ENCODE peak calls at places on chromosomes 6 and 20, in nine cellular contexts. One of them, this sample, is unnamed.

GRCh38 chr6:20312581-20312980 is 89.1 kb upstream of the E2F3 start:
- DNase-seq in activated CD8-positive, alpha-beta memory T cell treated with anti-CD3 and anti-CD28 coated beads for 1 hour: no peak
- DNase-seq in activated naive CD8-positive, alpha-beta T cell treated with anti-CD3 and anti-CD28 coated beads, Interleukin-2, amount 50 U/mL, for 24 hours: no peak
- DNase-seq in left ventricle myocardium superior: no peak
- DNase-seq in ELF-1: no peak
- DNase-seq in psoas muscle: no peak
- DNase-seq in amygdala: no peak
- DNase-seq in GM23338: no peak
- DNase-seq in sciatic nerve: no peak
- DNase-seq in this sample: no peak

GRCh38 chr6:89145962-89146747 is at the start of gene PM20D2:
- DNase-seq in sciatic nerve: peak; percentile 76
- DNase-seq in psoas muscle: peak; percentile 84
- DNase-seq in amygdala: peak; percentile 27
- DNase-seq in ELF-1: peak; percentile 81
- DNase-seq in activated naive CD8-positive, alpha-beta T cell treated with anti-CD3 and anti-CD28 coated beads, Interleukin-2, amount 50 U/mL, for 24 hours: peak; percentile 82
- DNase-seq in activated CD8-positive, alpha-beta memory T cell treated with anti-CD3 and anti-CD28 coated beads for 1 hour: peak; percentile 11
- DNase-seq in GM23338: peak; percentile 72
- DNase-seq in left ventricle myocardium superior: peak; percentile 81
- DNase-seq in this sample: peak; percentile 46

GRCh38 chr6:157022022-157022740 is 245.0 kb downstream of the ARID1B start:
- DNase-seq in activated naive CD8-positive, alpha-beta T cell treated with anti-CD3 and anti-CD28 coated beads, Interleukin-2, amount 50 U/mL, for 24 hours: peak; percentile 85
- DNase-seq in left ventricle myocardium superior: peak; percentile 94
- DNase-seq in psoas muscle: peak; percentile 94
- DNase-seq in sciatic nerve: peak; percentile 92
- DNase-seq in activated CD8-positive, alpha-beta memory T cell treated with anti-CD3 and anti-CD28 coated beads for 1 hour: peak; percentile 55
- DNase-seq in GM23338: peak; percentile 88
- DNase-seq in ELF-1: peak; percentile 71
- DNase-seq in amygdala: peak; percentile 86
- DNase-seq in this sample: peak; percentile 95

GRCh38 chr20:32792316-32792715 is 27.4 kb upstream of the MAPRE1 start:
- DNase-seq in amygdala: peak; percentile 8
- DNase-seq in left ventricle myocardium superior: no peak
- DNase-seq in GM23338: peak; percentile 56
- DNase-seq in ELF-1: no peak
- DNase-seq in activated CD8-positive, alpha-beta memory T cell treated with anti-CD3 and anti-CD28 coated beads for 1 hour: no peak
- DNase-seq in activated naive CD8-positive, alpha-beta T cell treated with anti-CD3 and anti-CD28 coated beads, Interleukin-2, amount 50 U/mL, for 24 hours: peak; percentile 47
- DNase-seq in sciatic nerve: no peak
- DNase-seq in psoas muscle: peak; percentile 42
- DNase-seq in this sample: peak; percentile 28

GRCh38 chr6:89736887-89737286 is 82.7 kb downstream of the MDN1 start:
- DNase-seq in psoas muscle: no peak
- DNase-seq in amygdala: no peak
- DNase-seq in ELF-1: no peak
- DNase-seq in activated naive CD8-positive, alpha-beta T cell treated with anti-CD3 and anti-CD28 coated beads, Interleukin-2, amount 50 U/mL, for 24 hours: no peak
- DNase-seq in left ventricle myocardium superior: no peak
- DNase-seq in sciatic nerve: no peak
- DNase-seq in activated CD8-positive, alpha-beta memory T cell treated with anti-CD3 and anti-CD28 coated beads for 1 hour: no peak
- DNase-seq in GM23338: no peak
- DNase-seq in this sample: no peak

GRCh38 chr6:44084231-44085014 is 42.8 kb downstream of the MRPL14 start:
- DNase-seq in psoas muscle: peak; percentile 80
- DNase-seq in left ventricle myocardium superior: no peak
- DNase-seq in GM23338: no peak
- DNase-seq in sciatic nerve: no peak
- DNase-seq in amygdala: no peak
- DNase-seq in activated naive CD8-positive, alpha-beta T cell treated with anti-CD3 and anti-CD28 coated beads, Interleukin-2, amount 50 U/mL, for 24 hours: no peak
- DNase-seq in activated CD8-positive, alpha-beta memory T cell treated with anti-CD3 and anti-CD28 coated beads for 1 hour: no peak
- DNase-seq in ELF-1: peak; percentile 30
- DNase-seq in this sample: peak; percentile 67

GRCh38 chr6:169292340-169293124 is 38.9 kb upstream of the THBS2 start:
- DNase-seq in amygdala: no peak
- DNase-seq in activated CD8-positive, alpha-beta memory T cell treated with anti-CD3 and anti-CD28 coated beads for 1 hour: no peak
- DNase-seq in GM23338: no peak
- DNase-seq in psoas muscle: peak; percentile 68
- DNase-seq in left ventricle myocardium superior: peak; percentile 45
- DNase-seq in ELF-1: no peak
- DNase-seq in activated naive CD8-positive, alpha-beta T cell treated with anti-CD3 and anti-CD28 coated beads, Interleukin-2, amount 50 U/mL, for 24 hours: no peak
- DNase-seq in sciatic nerve: peak; percentile 72
- DNase-seq in this sample: peak; percentile 97

GRCh38 chr6:27213544-27214125 is 33.9 kb upstream of the PRSS16 start:
- DNase-seq in GM23338: peak; percentile 72
- DNase-seq in amygdala: no peak
- DNase-seq in activated CD8-positive, alpha-beta memory T cell treated with anti-CD3 and anti-CD28 coated beads for 1 hour: no peak
- DNase-seq in ELF-1: peak; percentile 94
- DNase-seq in psoas muscle: no peak
- DNase-seq in activated naive CD8-positive, alpha-beta T cell treated with anti-CD3 and anti-CD28 coated beads, Interleukin-2, amount 50 U/mL, for 24 hours: no peak
- DNase-seq in sciatic nerve: no peak
- DNase-seq in left ventricle myocardium superior: no peak
- DNase-seq in this sample: peak; percentile 23

GRCh38 chr6:137926207-137926731 is 59.2 kb downstream of the TNFAIP3 start:
- DNase-seq in left ventricle myocardium superior: no peak
- DNase-seq in sciatic nerve: no peak
- DNase-seq in amygdala: no peak
- DNase-seq in psoas muscle: peak; percentile 61
- DNase-seq in activated naive CD8-positive, alpha-beta T cell treated with anti-CD3 and anti-CD28 coated beads, Interleukin-2, amount 50 U/mL, for 24 hours: peak; percentile 62
- DNase-seq in activated CD8-positive, alpha-beta memory T cell treated with anti-CD3 and anti-CD28 coated beads for 1 hour: no peak
- DNase-seq in ELF-1: peak; percentile 70
- DNase-seq in GM23338: peak; percentile 87
- DNase-seq in this sample: peak; percentile 98

GRCh38 chr6:39496951-39497350 is 174.4 kb upstream of the KCNK16 start:
- DNase-seq in amygdala: no peak
- DNase-seq in psoas muscle: no peak
- DNase-seq in ELF-1: no peak
- DNase-seq in activated naive CD8-positive, alpha-beta T cell treated with anti-CD3 and anti-CD28 coated beads, Interleukin-2, amount 50 U/mL, for 24 hours: no peak
- DNase-seq in sciatic nerve: peak; percentile 64
- DNase-seq in activated CD8-positive, alpha-beta memory T cell treated with anti-CD3 and anti-CD28 coated beads for 1 hour: no peak
- DNase-seq in GM23338: no peak
- DNase-seq in left ventricle myocardium superior: peak; percentile 65
- DNase-seq in this sample: peak; percentile 72

GRCh38 chr20:1832634-1833033 is 62.6 kb upstream of the SIRPA start:
- DNase-seq in amygdala: no peak
- DNase-seq in activated naive CD8-positive, alpha-beta T cell treated with anti-CD3 and anti-CD28 coated beads, Interleukin-2, amount 50 U/mL, for 24 hours: no peak
- DNase-seq in left ventricle myocardium superior: no peak
- DNase-seq in ELF-1: peak; percentile 70
- DNase-seq in GM23338: no peak
- DNase-seq in psoas muscle: no peak
- DNase-seq in activated CD8-positive, alpha-beta memory T cell treated with anti-CD3 and anti-CD28 coated beads for 1 hour: no peak
- DNase-seq in sciatic nerve: no peak
- DNase-seq in this sample: peak; percentile 51

GRCh38 chr6:46925563-46926253 is 4.0 kb upstream of the ADGRF5 start:
- DNase-seq in psoas muscle: no peak
- DNase-seq in activated CD8-positive, alpha-beta memory T cell treated with anti-CD3 and anti-CD28 coated beads for 1 hour: no peak
- DNase-seq in ELF-1: no peak
- DNase-seq in GM23338: no peak
- DNase-seq in sciatic nerve: no peak
- DNase-seq in activated naive CD8-positive, alpha-beta T cell treated with anti-CD3 and anti-CD28 coated beads, Interleukin-2, amount 50 U/mL, for 24 hours: no peak
- DNase-seq in left ventricle myocardium superior: no peak
- DNase-seq in amygdala: no peak
- DNase-seq in this sample: peak; percentile 79

GRCh38 chr6:105120570-105120969 is 59.2 kb downstream of the POPDC3 start:
- DNase-seq in activated naive CD8-positive, alpha-beta T cell treated with anti-CD3 and anti-CD28 coated beads, Interleukin-2, amount 50 U/mL, for 24 hours: no peak
- DNase-seq in GM23338: no peak
- DNase-seq in amygdala: no peak
- DNase-seq in ELF-1: no peak
- DNase-seq in sciatic nerve: no peak
- DNase-seq in psoas muscle: no peak
- DNase-seq in left ventricle myocardium superior: no peak
- DNase-seq in activated CD8-positive, alpha-beta memory T cell treated with anti-CD3 and anti-CD28 coated beads for 1 hour: no peak
- DNase-seq in this sample: peak; percentile 47